ENCODE peak calls at places on chromosomes 5 and 9, in eight cellular contexts. G is uterus, H is K562, U is body of pancreas, L is cardiac muscle cell, F is mammary epithelial cell, I is neural progenitor cell, S is brain microvascular endothelial cell. C is an unnamed sample.

GRCh38 chr9:130310456-130310855 is 44.9 kb downstream of the HMCN2 start:
- DNase-seq in G (no peak), H (no peak), U (no peak), L (no peak), F (no peak), I (no peak), S (no peak), C (no peak)

GRCh38 chr9:136013116-136013515 is 51.9 kb upstream of the UBAC1 start:
- DNase-seq in G (no peak), H (no peak), U (peak; percentile 2), L (no peak), F (no peak), I (no peak), S (no peak), C (no peak)

GRCh38 chr9:4494337-4494736 is 4.1 kb downstream of the SLC1A1 start:
- DNase-seq in G (no peak), H (no peak), U (no peak), L (no peak), F (no peak), I (no peak), S (no peak), C (no peak)

GRCh38 chr9:91433180-91433579 is 9.5 kb upstream of the NFIL3 start:
- DNase-seq in G (no peak), H (no peak), U (no peak), L (peak; percentile 88), F (peak; percentile 84), I (no peak), S (peak; percentile 85), C (no peak)

GRCh38 chr9:87237337-87237736 is 260.3 kb upstream of the DAPK1 start:
- DNase-seq in G (no peak), H (no peak), U (no peak), L (no peak), F (no peak), I (no peak), S (no peak), C (no peak)

GRCh38 chr9:93261735-93262523 is 78.0 kb downstream of the WNK2 start:
- DNase-seq in G (no peak), H (no peak), U (peak; percentile 45), L (no peak), F (no peak), I (no peak), S (no peak), C (peak; percentile 24)

GRCh38 chr9:130088056-130088455 is 34.4 kb downstream of the GPR107 start:
- DNase-seq in G (no peak), H (no peak), U (no peak), L (no peak), F (no peak), I (no peak), S (no peak), C (no peak)

GRCh38 chr9:14318934-14319513 is 5.1 kb upstream of the NFIB start:
- DNase-seq in G (no peak), H (no peak), U (no peak), L (no peak), F (no peak), I (no peak), S (no peak), C (no peak)

GRCh38 chr5:65927497-65928340 is 1.3 kb downstream of the ERBIN start:
- DNase-seq in G (no peak), H (peak; percentile 64), U (peak; percentile 18), L (peak; percentile 68), F (peak; percentile 59), I (peak; percentile 40), S (peak; percentile 44), C (peak; percentile 46)

GRCh38 chr9:2024888-2025781 is 10.0 kb downstream of the SMARCA2 start:
- DNase-seq in G (no peak), H (no peak), U (no peak), L (peak; percentile 15), F (no peak), I (no peak), S (no peak), C (no peak)

GRCh38 chr9:33132249-33132772 is 34.8 kb downstream of the B4GALT1 start:
- DNase-seq in G (peak; percentile 45), H (no peak), U (no peak), L (peak; percentile 74), F (peak; percentile 81), I (no peak), S (peak; percentile 62), C (no peak)

GRCh38 chr5:156883316-156883875 is 33.3 kb downstream of the PPP1R2B start:
- DNase-seq in G (no peak), H (no peak), U (no peak), L (no peak), F (no peak), I (no peak), S (no peak), C (no peak)

GRCh38 chr9:22238809-22239684 is 207.6 kb upstream of the DMRTA1 start:
- DNase-seq in G (no peak), H (no peak), U (no peak), L (peak; percentile 70), F (peak; percentile 71), I (peak; percentile 38), S (peak; percentile 29), C (no peak)

GRCh38 chr5:113526421-113526820 is 12.9 kb downstream of the YTHDC2 start:
- DNase-seq in G (no peak), H (no peak), U (no peak), L (no peak), F (no peak), I (peak; percentile 6), S (no peak), C (no peak)

GRCh38 chr5:178325311-178326053 is 92.9 kb upstream of the PHYKPL start:
- DNase-seq in G (no peak), H (no peak), U (no peak), L (no peak), F (no peak), I (no peak), S (no peak), C (no peak)

GRCh38 chr9:80560976-80561375 is 989.2 kb downstream of the TLE4 start:
- DNase-seq in G (no peak), H (no peak), U (no peak), L (no peak), F (peak; percentile 14), I (no peak), S (no peak), C (no peak)

GRCh38 chr5:55232985-55233928 is at the start of gene CCNO:
- DNase-seq in G (peak; percentile 56), H (peak; percentile 73), U (peak; percentile 90), L (peak; percentile 82), F (peak; percentile 90), I (peak; percentile 96), S (peak; percentile 44), C (peak; percentile 53)

GRCh38 chr5:132183723-132184122 is 43.9 kb downstream of the P4HA2 start:
- DNase-seq in G (no peak), H (no peak), U (no peak), L (peak; percentile 34), F (no peak), I (no peak), S (peak; percentile 14), C (no peak)

GRCh38 chr9:117097761-117098160 is 317.1 kb downstream of the ASTN2 start:
- DNase-seq in G (no peak), H (no peak), U (no peak), L (no peak), F (peak; percentile 44), I (no peak), S (no peak), C (no peak)

GRCh38 chr9:117092582-117092981 is 322.3 kb downstream of the ASTN2 start:
- DNase-seq in G (no peak), H (no peak), U (peak; percentile 42), L (peak; percentile 58), F (no peak), I (no peak), S (no peak), C (no peak)

GRCh38 chr9:117096138-117096537 is 318.7 kb downstream of the ASTN2 start:
- DNase-seq in G (no peak), H (no peak), U (no peak), L (no peak), F (no peak), I (no peak), S (no peak), C (no peak)

GRCh38 chr9:117094493-117094892 is 320.4 kb downstream of the ASTN2 start:
- DNase-seq in G (peak; percentile 54), H (no peak), U (no peak), L (peak; percentile 69), F (no peak), I (no peak), S (no peak), C (no peak)

DNA sequence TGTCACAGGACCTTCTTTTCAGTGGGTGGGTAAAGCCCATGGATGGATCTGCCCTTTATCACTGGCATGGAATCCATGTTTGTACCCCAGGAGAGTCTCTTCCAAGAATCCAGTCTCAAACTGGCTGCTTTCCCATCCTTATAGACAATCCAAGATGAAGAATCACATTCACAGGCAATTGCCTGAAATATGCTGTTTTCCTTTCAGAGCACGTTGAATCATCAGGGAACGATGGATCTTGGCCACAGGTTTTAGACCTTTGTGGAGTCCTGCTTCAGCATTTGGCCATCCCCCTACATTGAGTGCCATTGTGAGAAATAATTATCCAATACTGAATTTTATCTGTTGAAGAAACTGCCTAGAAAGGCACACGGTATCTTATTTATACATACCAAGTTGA is 319.7 kb downstream of the ASTN2 start:
- DNase-seq in G (no peak), H (no peak), U (no peak), L (peak; percentile 17), F (no peak), I (no peak), S (no peak), C (no peak)
- TF ChIP-seq CTCF in G (no peak), H (no peak), U (no peak), L (no peak), F (no peak), I (no peak), S (no peak), C (no peak)

DNA sequence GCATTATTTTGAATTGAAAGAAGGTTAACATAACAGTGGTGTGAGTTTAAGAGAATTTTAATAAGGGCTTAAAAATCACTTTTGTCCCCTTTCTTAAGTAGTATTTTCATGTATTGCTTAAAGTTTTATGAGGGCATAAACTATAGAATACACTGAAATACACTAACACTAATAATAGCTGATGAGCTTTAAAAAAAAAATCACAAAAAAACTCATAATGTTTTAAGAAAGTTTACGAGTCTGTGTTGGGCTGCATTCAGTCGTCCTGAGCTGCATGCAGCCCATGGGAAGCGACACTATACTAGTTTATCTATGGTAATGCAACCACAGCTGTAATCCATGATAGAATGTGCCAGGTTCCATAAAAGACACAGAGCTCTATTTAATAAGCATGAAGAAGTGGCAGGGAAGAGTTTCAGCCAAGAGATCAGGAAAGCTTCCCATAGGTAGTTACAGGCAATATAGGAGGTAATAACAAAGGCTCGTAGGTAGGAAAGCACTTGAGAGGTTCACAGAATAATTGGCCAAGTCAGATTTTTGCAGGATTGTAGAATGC is 4.5 kb downstream of the SREK1IP1 start:
- DNase-seq in G (no peak), H (no peak), U (no peak), L (no peak), F (no peak), I (no peak), S (no peak), C (no peak)
- H3K27ac ChIP-seq in G (no peak overlapping the region), H (no peak overlapping the region), U (no peak overlapping the region), L (no peak overlapping the region), F (no peak overlapping the region), I (no peak overlapping the region), S (no peak overlapping the region), C (no peak overlapping the region)

GRCh38 chr9:110077926-110078325 is 130.0 kb downstream of the C9orf152 start:
- DNase-seq in G (no peak), H (no peak), U (no peak), L (no peak), F (no peak), I (no peak), S (no peak), C (no peak)
- TF ChIP-seq CTCF in G (no peak), H (no peak), U (no peak), L (no peak), F (no peak), I (no peak), S (no peak), C (no peak)

GRCh38 chr5:14869286-14870164 is 2.1 kb downstream of the ANKH start:
- DNase-seq in G (no peak), H (no peak), U (no peak), L (no peak), F (no peak), I (no peak), S (no peak), C (peak; percentile 12)
- H3K27ac ChIP-seq in G (no peak overlapping the region), H (no peak overlapping the region), U (no peak overlapping the region), L (no peak overlapping the region), F (peak overlapping the region; percentile 6), I (no peak overlapping the region), S (no peak overlapping the region), C (peak overlapping the region; percentile 25)

C was measured in DND-41.